ENCODE peak calls at places on chromosomes 5 and 9, in nine cellular contexts. Z is IMR-90, T is HepG2, A is lung, H is body of pancreas, O is astrocyte, Y is foreskin keratinocyte, W is brain microvascular endothelial cell, F is MCF 10A. S is an unnamed sample.

GRCh38 chr9:3517377-3518048 is 8.3 kb downstream of the RFX3 start:
- DNase-seq in Z (no peak), T (no peak), A (no peak), H (no peak), O (no peak), Y (no peak), W (no peak), F (no peak), S (no peak)

GRCh38 chr5:138708761-138709160 is 44.5 kb upstream of the CTNNA1 start:
- DNase-seq in Z (no peak), T (no peak), A (no peak), H (no peak), O (no peak), Y (no peak), W (no peak), F (no peak), S (no peak)

GRCh38 chr9:106376689-106377088 is 486.3 kb upstream of the ZNF462 start:
- DNase-seq in Z (no peak), T (no peak), A (no peak), H (no peak), O (peak), Y (peak), W (no peak), F (peak), S (no peak)

GRCh38 chr9:76734716-76735115 is 29.5 kb upstream of the PCA3 start:
- DNase-seq in Z (no peak), T (no peak), A (no peak), H (no peak), O (no peak), Y (no peak), W (no peak), F (no peak), S (no peak)

GRCh38 chr5:122439645-122440044 is 127.6 kb downstream of the SNCAIP start:
- DNase-seq in Z (no peak), T (no peak), A (no peak), H (no peak), O (no peak), Y (no peak), W (no peak), F (no peak), S (no peak)

GRCh38 chr5:137142371-137143243 is 356.5 kb downstream of the SPOCK1 start:
- DNase-seq in Z (peak), T (no peak), A (no peak), H (no peak), O (peak), Y (peak), W (peak), F (peak), S (no peak)

GRCh38 chr5:73121109-73121443 is 701 bp downstream of the TMEM171 start:
- DNase-seq in Z (peak), T (no peak), A (no peak), H (no peak), O (peak), Y (no peak), W (peak), F (peak), S (no peak)

GRCh38 chr9:114742947-114743346 is 61.0 kb upstream of the TEX48 start:
- DNase-seq in Z (no peak), T (no peak), A (no peak), H (no peak), O (no peak), Y (no peak), W (no peak), F (no peak), S (no peak)

GRCh38 chr9:94971378-94972131 is 245.1 kb downstream of the AOPEP start:
- DNase-seq in Z (no peak), T (peak), A (no peak), H (peak), O (no peak), Y (no peak), W (no peak), F (no peak), S (no peak)

GRCh38 chr5:83179966-83180365 is 102.6 kb downstream of the XRCC4 start:
- DNase-seq in Z (peak), T (no peak), A (no peak), H (no peak), O (peak), Y (no peak), W (no peak), F (no peak), S (no peak)

DNA sequence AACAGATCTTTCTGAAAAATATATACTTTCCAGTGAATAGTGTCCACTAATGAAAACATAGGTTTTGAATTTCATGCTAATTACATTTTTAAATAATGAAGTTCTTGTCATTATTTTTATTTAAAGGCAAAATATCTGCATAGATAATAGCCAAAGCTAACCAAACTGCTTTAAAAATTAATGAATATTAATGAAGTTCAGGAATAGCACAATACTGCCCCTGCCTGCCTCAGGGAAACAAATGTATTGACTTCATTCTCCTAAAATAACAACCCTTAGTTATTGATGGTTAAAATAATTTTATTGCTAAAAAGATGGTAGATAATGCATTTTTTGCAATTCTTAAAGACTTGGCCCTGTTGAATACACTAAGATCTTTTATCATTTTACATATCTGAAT is 103.6 kb upstream of the SSBP2 start:
- DNase-seq in Z (no peak), T (no peak), A (no peak), H (no peak), O (no peak), Y (no peak), W (no peak), F (no peak), S (no peak)
- TF ChIP-seq CTCF in Z (no peak), T (no peak), A (no peak), H (no peak), O (no peak), Y (peak), W (peak), F (peak), S (no peak)

DNA sequence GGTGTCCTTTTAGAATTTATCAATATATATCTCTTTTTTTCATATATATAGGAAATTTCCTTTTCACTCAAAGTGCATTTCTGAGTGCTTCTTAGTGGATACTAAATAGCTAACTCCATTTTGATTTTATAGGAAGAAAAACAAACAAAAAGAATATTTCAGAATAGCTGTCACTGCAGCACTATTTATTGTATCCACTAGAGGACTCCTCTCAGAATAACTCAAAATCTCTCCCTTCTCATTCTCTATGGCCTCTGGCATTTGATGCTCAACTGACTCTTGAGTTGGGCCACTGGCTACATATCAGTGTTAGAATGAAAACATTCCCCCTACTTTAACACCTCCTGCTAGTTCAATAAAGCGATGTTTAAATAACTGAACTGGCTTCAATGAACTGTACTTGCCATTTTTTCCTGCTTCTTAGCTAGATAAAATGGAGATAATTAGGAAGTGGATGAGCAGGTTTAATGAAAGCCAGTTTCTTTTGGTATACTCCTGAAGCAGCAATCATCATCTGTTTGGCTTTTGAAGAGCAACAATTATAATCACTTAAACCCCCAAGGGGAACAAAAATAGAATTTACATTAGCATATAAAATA is 16.6 kb upstream of the ELAVL2 start:
- DNase-seq in Z (no peak), T (no peak), A (no peak), H (no peak), O (no peak), Y (no peak), W (no peak), F (no peak), S (no peak)
- TF ChIP-seq CTCF in Z (no peak), T (no peak), A (no peak), H (no peak), O (peak), Y (peak), W (no peak), F (no peak), S (no peak)

GRCh38 chr9:109192732-109193361 is 25.8 kb upstream of the FRRS1L start:
- DNase-seq in Z (peak), T (peak), A (no peak), H (peak), O (no peak), Y (no peak), W (no peak), F (peak), S (no peak)
- TF ChIP-seq CTCF in Z (peak), T (peak), A (no peak), H (peak), O (peak), Y (peak), W (peak), F (peak), S (no peak)

GRCh38 chr5:171520300-171521170 is 101.1 kb downstream of the FGF18 start:
- DNase-seq in Z (peak), T (no peak), A (no peak), H (no peak), O (peak), Y (no peak), W (peak), F (peak), S (no peak)

GRCh38 chr5:171521679-171522078 is 102.2 kb downstream of the FGF18 start:
- DNase-seq in Z (no peak), T (no peak), A (no peak), H (no peak), O (no peak), Y (no peak), W (no peak), F (no peak), S (no peak)

GRCh38 chr5:171518916-171519315 is 99.5 kb downstream of the FGF18 start:
- DNase-seq in Z (no peak), T (no peak), A (no peak), H (no peak), O (no peak), Y (no peak), W (no peak), F (no peak), S (no peak)

GRCh38 chr5:171523781-171524180 is 104.3 kb downstream of the FGF18 start:
- DNase-seq in Z (no peak), T (no peak), A (no peak), H (no peak), O (no peak), Y (no peak), W (no peak), F (no peak), S (no peak)

GRCh38 chr5:171521219-171521633 is 101.8 kb downstream of the FGF18 start:
- DNase-seq in Z (peak), T (no peak), A (peak), H (no peak), O (peak), Y (peak), W (peak), F (peak), S (no peak)
- TF ChIP-seq CTCF in Z (peak), T (no peak), A (no peak), H (no peak), O (peak), Y (peak), W (peak), F (peak), S (no peak)

DNA sequence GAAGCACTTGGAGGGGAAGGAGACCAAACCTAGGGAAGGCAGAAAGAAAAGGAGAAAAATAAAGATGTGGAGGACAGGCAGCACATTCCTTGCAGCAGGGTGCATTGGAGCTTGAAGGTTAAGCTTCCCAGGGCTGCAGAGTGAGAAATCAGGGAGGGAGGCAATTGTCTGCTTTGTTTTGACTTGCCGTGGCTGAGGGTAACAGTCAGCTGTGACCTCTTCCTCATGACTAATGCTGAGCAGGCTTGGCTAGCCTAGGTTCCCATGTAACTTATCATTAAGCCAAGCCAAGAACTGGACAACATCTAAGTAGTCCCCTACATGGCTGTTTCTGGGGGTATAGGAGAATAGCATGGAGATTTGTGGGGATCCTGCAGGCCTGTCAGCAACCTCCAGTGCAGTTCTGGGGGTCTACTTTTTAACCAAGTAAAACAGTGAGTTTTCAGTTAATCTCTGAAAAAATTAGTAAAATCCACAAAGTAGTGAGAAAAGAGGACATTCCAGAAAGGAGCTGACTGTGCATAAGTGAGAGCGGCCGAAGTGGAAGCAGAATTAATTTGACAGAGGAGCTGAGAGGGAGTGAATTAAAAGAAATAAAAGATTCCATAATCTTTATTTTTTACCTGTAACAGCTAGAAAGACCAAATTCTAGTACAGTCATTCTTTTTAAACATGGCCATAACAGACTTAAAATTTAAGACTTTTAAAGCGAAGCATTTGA is 149.0 kb downstream of the SGCD start:
- DNase-seq in Z (peak), T (no peak), A (no peak), H (no peak), O (peak), Y (no peak), W (peak), F (peak), S (no peak)
- TF ChIP-seq CTCF in Z (peak), T (no peak), A (no peak), H (no peak), O (no peak), Y (no peak), W (peak), F (no peak), S (no peak)

DNA sequence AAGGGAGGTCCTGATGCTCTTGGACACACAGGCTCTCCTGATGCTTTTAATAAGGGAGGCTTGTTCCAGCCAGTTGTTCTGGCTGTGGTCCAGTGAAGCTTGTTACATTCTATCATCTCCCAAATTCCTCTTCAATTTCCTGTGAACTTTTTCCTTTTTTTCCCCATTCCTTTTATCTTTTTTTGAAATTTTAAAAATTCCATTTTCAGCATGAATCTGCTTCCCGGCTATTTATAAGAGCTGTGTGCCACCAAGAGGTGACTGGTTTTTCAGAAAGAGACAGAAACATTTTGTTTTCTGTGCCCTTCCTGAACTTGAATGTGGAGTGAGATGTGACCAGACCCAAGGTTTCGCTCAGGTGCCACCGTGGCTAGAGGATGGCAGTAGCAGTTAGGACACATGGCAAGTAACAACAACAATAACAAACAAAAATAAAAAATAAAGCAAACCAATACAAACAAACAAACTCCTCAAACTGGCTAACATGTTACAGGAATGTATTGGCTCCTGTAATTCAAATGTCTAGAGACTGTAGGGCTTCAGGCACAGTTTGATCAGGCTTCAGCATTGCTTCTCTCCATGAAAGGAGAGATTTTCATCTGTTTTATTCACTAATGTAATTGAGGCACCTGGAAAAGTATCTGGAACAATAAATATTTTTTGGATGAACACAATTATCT is 121.1 kb downstream of the BOD1 start:
- DNase-seq in Z (peak), T (no peak), A (no peak), H (no peak), O (no peak), Y (no peak), W (no peak), F (no peak), S (no peak)
- TF ChIP-seq CTCF in Z (peak), T (no peak), A (no peak), H (no peak), O (no peak), Y (no peak), W (no peak), F (no peak), S (no peak)